ENCODE peak calls at places on chromosomes 13 and 19, in four cellular contexts. V, J, P and N are unnamed samples.
A peak's percentile ranks its signal among the peaks of the same experiment; 100 is the strongest.

GRCh38 chr19:3601021-3601420 is 5.7 kb downstream of the TBXA2R start:
- DNase-seq in V (no peak), P (no peak), J (no peak), N (no peak)

GRCh38 chr19:3163943-3164342 is 14.6 kb upstream of the S1PR4 start:
- DNase-seq in P (no peak), J (no peak), V (no peak), N (no peak)

GRCh38 chr19:58409010-58409790 is 751 bp downstream of the ZNF584 start:
- DNase-seq in V (peak; percentile 65), J (no peak), P (no peak), N (no peak)

GRCh38 chr19:4801085-4801619 is 9.6 kb downstream of the FEM1A start:
- DNase-seq in P (no peak), V (no peak), J (no peak), N (no peak)

GRCh38 chr13:93169980-93170379 is 56.6 kb upstream of the GPC6 start:
- DNase-seq in P (peak; percentile 47), V (no peak), J (no peak), N (no peak)

GRCh38 chr19:1651548-1652394 is 644 bp downstream of the TCF3 start:
- DNase-seq in P (peak; percentile 23), V (no peak), J (no peak), N (no peak)

GRCh38 chr19:29483641-29483920 is 42.2 kb upstream of the VSTM2B start:
- DNase-seq in P (no peak), J (no peak), V (peak; percentile 17), N (no peak)

GRCh38 chr13:74761794-74762193 is 627.6 kb upstream of the KLF12 start:
- DNase-seq in J (no peak), P (no peak), V (no peak), N (no peak)

GRCh38 chr19:7395360-7395781 is 46.6 kb downstream of the ARHGEF18 start:
- DNase-seq in J (no peak), V (peak; percentile 55), P (no peak), N (no peak)

GRCh38 chr19:18542936-18543813 is at the start of gene FKBP8:
- DNase-seq in V (peak; percentile 96), J (peak; percentile 94), P (peak; percentile 85), N (peak; percentile 95)

GRCh38 chr19:50003810-50004419 is 21.3 kb downstream of the VRK3 start:
- DNase-seq in P (peak; percentile 95), V (no peak), J (peak; percentile 16), N (peak; percentile 77)

GRCh38 chr19:44232867-44233266 is 20.5 kb downstream of the ZNF227 start:
- DNase-seq in V (no peak), P (no peak), J (no peak), N (no peak)

GRCh38 chr19:44236384-44236783 is 23.3 kb upstream of the ZNF233 start:
- DNase-seq in P (no peak), V (no peak), J (no peak), N (no peak)
- H3K4me3 ChIP-seq in P (no peak overlapping the region), V (no peak overlapping the region), J (no peak overlapping the region), N (no peak overlapping the region)

DNA sequence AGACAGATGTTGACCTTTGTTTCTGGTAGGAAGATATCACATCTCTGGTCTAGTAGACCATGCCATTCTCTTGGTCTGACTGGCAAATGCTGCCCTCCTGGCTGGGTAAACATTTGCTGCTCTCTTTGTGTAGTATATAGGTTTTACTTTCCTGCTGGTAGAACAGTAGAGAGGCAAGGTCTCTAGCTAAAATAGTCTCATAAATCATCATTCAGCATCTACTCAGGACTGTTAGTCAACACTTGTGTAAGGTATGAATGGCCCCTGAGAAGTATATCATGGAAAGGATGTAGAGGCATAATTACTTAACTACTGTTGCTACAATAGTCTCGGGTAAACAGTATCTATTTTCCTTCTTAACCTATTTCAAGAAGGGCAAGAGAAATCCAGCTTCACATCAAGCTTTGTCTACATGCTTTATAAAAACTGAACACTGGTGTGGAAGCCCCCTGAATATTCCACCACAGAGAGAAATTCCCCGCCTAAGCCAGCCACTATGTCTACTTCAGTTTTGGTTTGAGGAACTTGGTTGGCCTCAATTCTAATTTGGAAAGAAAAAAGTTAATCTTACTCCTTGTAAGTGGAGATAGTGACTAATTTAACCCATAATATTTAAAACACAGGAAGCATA is 18.4 kb upstream of the MYCBP2 start:
- DNase-seq in J (no peak), V (no peak), P (no peak), N (no peak)
- H3K4me1 ChIP-seq in J (no peaks in the 10 kb centered on the region), V (no peaks in the 10 kb centered on the region), P (no peaks in the 10 kb centered on the region), N (no peaks in the 10 kb centered on the region)

DNA sequence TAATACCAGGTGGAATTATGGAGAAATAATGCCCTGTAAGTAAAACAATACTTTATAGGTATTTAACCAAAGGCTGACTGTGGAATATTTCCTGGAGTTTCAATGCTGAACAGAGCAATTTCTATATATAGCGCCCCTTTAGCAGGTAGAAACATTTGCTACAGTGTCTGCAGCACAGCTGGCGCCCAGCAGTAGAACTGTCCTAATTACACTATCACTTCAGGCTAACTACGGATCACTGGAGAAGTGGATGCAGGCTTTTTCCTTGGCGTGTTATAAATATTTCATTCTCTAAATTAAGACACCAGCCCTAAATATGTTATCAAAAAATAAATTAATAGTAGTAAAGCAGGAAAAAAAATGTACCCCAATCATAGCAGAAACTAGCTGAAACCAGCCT is 3.1 kb downstream of the SHISA2 start:
- DNase-seq in V (no peak), P (no peak), J (no peak), N (no peak)
- H3K4me3 ChIP-seq in V (peak overlapping the region; percentile 92), P (no peak overlapping the region), J (no peak overlapping the region), N (no peak overlapping the region)

DNA sequence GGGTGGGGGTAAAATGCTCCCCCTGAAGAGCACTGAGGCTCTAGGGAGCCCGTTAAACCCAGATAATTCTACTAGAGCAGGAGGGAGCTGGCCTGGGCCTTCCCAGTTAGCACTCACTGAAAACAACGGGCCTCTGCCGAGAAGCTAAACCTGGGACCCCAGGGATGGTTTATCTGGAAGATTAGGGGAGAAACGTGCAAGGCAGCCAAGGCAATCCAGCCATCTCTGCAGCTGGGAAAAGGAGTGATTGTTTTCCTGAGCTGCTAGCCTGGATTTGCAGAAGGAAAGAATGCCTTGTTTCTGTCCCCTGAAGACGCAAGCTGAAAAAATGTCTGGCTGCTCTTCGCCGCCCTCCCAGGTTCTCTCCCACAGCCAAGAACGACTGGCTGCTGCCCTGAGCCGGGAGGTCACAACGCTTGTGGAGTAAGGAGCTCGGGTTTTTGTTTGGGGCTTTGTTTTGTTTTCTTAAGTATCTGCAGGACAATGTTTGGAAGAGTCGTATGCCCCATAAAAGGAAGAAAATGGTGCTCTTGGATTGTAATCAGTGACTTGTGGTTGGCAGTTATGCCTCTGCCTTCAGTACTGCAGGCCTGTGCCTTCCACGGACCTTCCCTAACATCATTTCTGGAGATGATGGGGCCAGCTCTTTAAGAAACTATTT is 31.5 kb downstream of the COL4A2 start:
- DNase-seq in V (no peak), P (peak; percentile 77), J (peak; percentile 70), N (peak; percentile 87)
- H3K4me1 ChIP-seq in V (peaks cover 34% of the 10 kb centered on the region), P (peaks cover 41% of the 10 kb centered on the region), J (peaks cover 79% of the 10 kb centered on the region), N (no peaks in the 10 kb centered on the region)